ENCODE peak calls at places on chromosome 19, in nine cellular contexts. One of them, this sample, is unnamed.

GRCh38 chr19:48752511-48753365 is at the start of gene FUT1:
- DNase-seq in PC-3: peak; percentile 91
- DNase-seq in GM23338: peak; percentile 98
- DNase-seq in neural progenitor cell: peak; percentile 89
- DNase-seq in OCI-LY7: peak; percentile 75
- DNase-seq in HCT116: peak; percentile 89
- DNase-seq in SK-N-SH: peak; percentile 82
- DNase-seq in GM23248: peak; percentile 39
- DNase-seq in MM.1S: peak; percentile 43
- DNase-seq in this sample: peak; percentile 92

GRCh38 chr19:41649827-41650226 is 23.0 kb upstream of the CEACAM4 start:
- DNase-seq in SK-N-SH: no peak
- DNase-seq in PC-3: peak; percentile 33
- DNase-seq in neural progenitor cell: no peak
- DNase-seq in OCI-LY7: no peak
- DNase-seq in GM23248: no peak
- DNase-seq in GM23338: no peak
- DNase-seq in HCT116: no peak
- DNase-seq in MM.1S: no peak
- DNase-seq in this sample: no peak

GRCh38 chr19:21166436-21166835 is 24.6 kb downstream of the ZNF431 start:
- DNase-seq in OCI-LY7: no peak
- DNase-seq in GM23338: no peak
- DNase-seq in GM23248: no peak
- DNase-seq in PC-3: no peak
- DNase-seq in SK-N-SH: no peak
- DNase-seq in neural progenitor cell: no peak
- DNase-seq in MM.1S: no peak
- DNase-seq in HCT116: no peak
- DNase-seq in this sample: no peak

GRCh38 chr19:15427991-15428471 is 9.2 kb upstream of the AKAP8L start:
- DNase-seq in GM23338: no peak
- DNase-seq in GM23248: no peak
- DNase-seq in SK-N-SH: no peak
- DNase-seq in HCT116: no peak
- DNase-seq in OCI-LY7: no peak
- DNase-seq in PC-3: no peak
- DNase-seq in MM.1S: no peak
- DNase-seq in neural progenitor cell: no peak
- DNase-seq in this sample: no peak

GRCh38 chr19:42193706-42194105 is 23.8 kb downstream of the DEDD2 start:
- DNase-seq in SK-N-SH: no peak
- DNase-seq in neural progenitor cell: no peak
- DNase-seq in HCT116: no peak
- DNase-seq in OCI-LY7: no peak
- DNase-seq in MM.1S: no peak
- DNase-seq in GM23338: no peak
- DNase-seq in GM23248: no peak
- DNase-seq in PC-3: peak; percentile 88
- DNase-seq in this sample: no peak

GRCh38 chr19:40335855-40336700 is 12.1 kb downstream of the C19orf47 start:
- DNase-seq in GM23248: peak; percentile 9
- DNase-seq in MM.1S: no peak
- DNase-seq in OCI-LY7: no peak
- DNase-seq in neural progenitor cell: no peak
- DNase-seq in HCT116: no peak
- DNase-seq in GM23338: no peak
- DNase-seq in SK-N-SH: no peak
- DNase-seq in PC-3: no peak
- DNase-seq in this sample: no peak

GRCh38 chr19:39078436-39079200 is 5.5 kb upstream of the ACP7 start:
- DNase-seq in GM23248: peak; percentile 99
- DNase-seq in PC-3: peak; percentile 95
- DNase-seq in OCI-LY7: no peak
- DNase-seq in HCT116: peak; percentile 98
- DNase-seq in GM23338: no peak
- DNase-seq in SK-N-SH: no peak
- DNase-seq in MM.1S: no peak
- DNase-seq in neural progenitor cell: no peak
- DNase-seq in this sample: no peak

GRCh38 chr19:6059996-6060599 is 50.2 kb downstream of the RFX2 start:
- DNase-seq in neural progenitor cell: no peak
- DNase-seq in OCI-LY7: no peak
- DNase-seq in SK-N-SH: no peak
- DNase-seq in MM.1S: no peak
- DNase-seq in HCT116: no peak
- DNase-seq in GM23248: no peak
- DNase-seq in GM23338: no peak
- DNase-seq in PC-3: no peak
- DNase-seq in this sample: no peak

GRCh38 chr19:46077815-46078167 is 37.0 kb upstream of the IGFL4 start:
- DNase-seq in OCI-LY7: no peak
- DNase-seq in MM.1S: no peak
- DNase-seq in GM23248: no peak
- DNase-seq in PC-3: no peak
- DNase-seq in GM23338: no peak
- DNase-seq in SK-N-SH: no peak
- DNase-seq in HCT116: no peak
- DNase-seq in neural progenitor cell: no peak
- DNase-seq in this sample: no peak

GRCh38 chr19:2627855-2628254 is 74.6 kb downstream of the GNG7 start:
- DNase-seq in SK-N-SH: no peak
- DNase-seq in neural progenitor cell: no peak
- DNase-seq in OCI-LY7: no peak
- DNase-seq in GM23338: no peak
- DNase-seq in MM.1S: no peak
- DNase-seq in GM23248: peak; percentile 56
- DNase-seq in HCT116: no peak
- DNase-seq in PC-3: peak; percentile 60
- DNase-seq in this sample: no peak

GRCh38 chr19:42422576-42423461 is 4.4 kb downstream of the LIPE start:
- DNase-seq in OCI-LY7: peak; percentile 88
- DNase-seq in neural progenitor cell: no peak
- DNase-seq in PC-3: no peak
- DNase-seq in SK-N-SH: peak; percentile 85
- DNase-seq in MM.1S: peak; percentile 51
- DNase-seq in GM23248: no peak
- DNase-seq in GM23338: peak; percentile 61
- DNase-seq in HCT116: no peak
- DNase-seq in this sample: peak; percentile 66

GRCh38 chr19:40928859-40929258 is 46.8 kb upstream of the CYP2A7 start:
- DNase-seq in PC-3: no peak
- DNase-seq in GM23338: no peak
- DNase-seq in GM23248: no peak
- DNase-seq in OCI-LY7: no peak
- DNase-seq in MM.1S: no peak
- DNase-seq in SK-N-SH: no peak
- DNase-seq in HCT116: no peak
- DNase-seq in neural progenitor cell: no peak
- DNase-seq in this sample: peak; percentile 32

GRCh38 chr19:38879400-38879751 is 1.3 kb upstream of the RINL start:
- DNase-seq in GM23338: no peak
- DNase-seq in GM23248: no peak
- DNase-seq in SK-N-SH: peak; percentile 11
- DNase-seq in PC-3: no peak
- DNase-seq in MM.1S: no peak
- DNase-seq in HCT116: no peak
- DNase-seq in neural progenitor cell: no peak
- DNase-seq in OCI-LY7: no peak
- DNase-seq in this sample: peak; percentile 54

GRCh38 chr19:23440791-23441190 is 45.5 kb upstream of the ZNF91 start:
- DNase-seq in GM23248: peak; percentile 6
- DNase-seq in HCT116: no peak
- DNase-seq in OCI-LY7: peak; percentile 41
- DNase-seq in SK-N-SH: peak; percentile 39
- DNase-seq in MM.1S: peak; percentile 12
- DNase-seq in GM23338: peak; percentile 76
- DNase-seq in neural progenitor cell: no peak
- DNase-seq in PC-3: no peak
- DNase-seq in this sample: no peak

GRCh38 chr19:50897612-50898011 is 13.6 kb downstream of the KLK4 start:
- DNase-seq in PC-3: peak; percentile 48
- DNase-seq in OCI-LY7: no peak
- DNase-seq in MM.1S: no peak
- DNase-seq in SK-N-SH: no peak
- DNase-seq in neural progenitor cell: no peak
- DNase-seq in HCT116: no peak
- DNase-seq in GM23248: no peak
- DNase-seq in GM23338: no peak
- DNase-seq in this sample: no peak

DNA sequence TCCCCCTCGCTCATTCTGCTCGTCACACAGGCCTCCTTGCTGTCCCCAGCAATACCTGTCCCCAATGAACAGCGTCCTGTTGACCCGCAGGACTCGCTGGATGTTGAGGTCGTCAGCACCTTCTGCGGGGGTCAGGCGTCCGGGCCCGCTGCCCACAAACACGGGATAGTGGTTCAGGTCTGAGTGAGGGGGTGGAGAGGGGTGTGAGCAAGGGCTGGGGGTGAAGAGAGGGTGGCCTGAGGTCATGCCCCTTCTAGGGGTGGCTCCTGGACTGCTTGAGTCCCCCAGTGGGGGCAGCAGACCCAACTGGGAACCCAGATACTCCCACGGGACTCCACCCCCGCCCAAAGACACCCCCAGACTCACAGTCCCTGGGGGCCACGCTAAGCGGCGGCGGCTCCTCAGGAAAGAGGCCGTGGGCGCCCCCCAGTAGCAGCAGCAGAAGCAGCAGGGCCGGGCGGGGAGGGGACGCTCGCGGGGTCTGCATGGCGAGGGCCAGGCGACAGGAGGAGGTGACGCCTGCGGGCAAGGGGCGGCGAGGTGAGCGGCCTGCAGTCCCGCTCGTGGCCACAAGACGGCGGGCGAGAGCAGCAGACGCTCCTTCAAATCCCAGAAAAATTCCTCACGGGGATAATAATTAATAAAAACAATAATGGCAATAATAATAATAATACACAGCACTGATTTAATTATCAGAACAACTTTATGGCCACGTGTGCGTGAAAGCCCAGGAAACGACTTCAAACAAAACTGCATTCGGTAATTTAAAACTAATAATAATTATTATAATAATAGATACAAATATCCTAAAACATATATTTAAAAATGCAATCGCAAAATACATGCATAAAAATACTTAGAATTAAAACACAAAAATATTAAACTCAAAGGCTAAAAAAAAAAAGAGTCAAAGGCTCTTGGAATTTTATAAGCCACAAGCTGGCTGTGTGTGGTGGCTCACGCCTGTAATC is 1.2 kb downstream of the SEMA6B start:
- DNase-seq in MM.1S: peak; percentile 34
- DNase-seq in GM23338: peak; percentile 67
- DNase-seq in SK-N-SH: peak; percentile 83
- DNase-seq in PC-3: peak; percentile 62
- DNase-seq in neural progenitor cell: peak; percentile 67
- DNase-seq in OCI-LY7: peak; percentile 30
- DNase-seq in GM23248: peak; percentile 45
- DNase-seq in HCT116: no peak
- DNase-seq in this sample: peak; percentile 52
- TF ChIP-seq EZH2phosphoT487 in MM.1S: no peak
- TF ChIP-seq EZH2phosphoT487 in GM23338: no peak
- TF ChIP-seq EZH2phosphoT487 in SK-N-SH: no peak
- TF ChIP-seq EZH2phosphoT487 in PC-3: no peak
- TF ChIP-seq EZH2phosphoT487 in neural progenitor cell: no peak
- TF ChIP-seq EZH2phosphoT487 in OCI-LY7: no peak
- TF ChIP-seq EZH2phosphoT487 in GM23248: no peak
- TF ChIP-seq EZH2phosphoT487 in HCT116: no peak
- TF ChIP-seq EZH2phosphoT487 in this sample: no peak

GRCh38 chr19:18815673-18816072 is 16.1 kb upstream of the UPF1 start:
- DNase-seq in HCT116: no peak
- DNase-seq in MM.1S: no peak
- DNase-seq in neural progenitor cell: no peak
- DNase-seq in GM23338: no peak
- DNase-seq in PC-3: no peak
- DNase-seq in SK-N-SH: no peak
- DNase-seq in OCI-LY7: no peak
- DNase-seq in GM23248: no peak
- DNase-seq in this sample: no peak

GRCh38 chr19:18817574-18817973 is 14.2 kb upstream of the UPF1 start:
- DNase-seq in GM23248: no peak
- DNase-seq in HCT116: no peak
- DNase-seq in neural progenitor cell: no peak
- DNase-seq in SK-N-SH: no peak
- DNase-seq in MM.1S: no peak
- DNase-seq in PC-3: no peak
- DNase-seq in OCI-LY7: no peak
- DNase-seq in GM23338: no peak
- DNase-seq in this sample: no peak

GRCh38 chr19:18809149-18809978 is 18.3 kb upstream of the COMP start:
- DNase-seq in SK-N-SH: no peak
- DNase-seq in HCT116: no peak
- DNase-seq in neural progenitor cell: no peak
- DNase-seq in GM23338: no peak
- DNase-seq in GM23248: peak; percentile 92
- DNase-seq in PC-3: peak; percentile 38
- DNase-seq in MM.1S: no peak
- DNase-seq in OCI-LY7: no peak
- DNase-seq in this sample: peak; percentile 57

DNA sequence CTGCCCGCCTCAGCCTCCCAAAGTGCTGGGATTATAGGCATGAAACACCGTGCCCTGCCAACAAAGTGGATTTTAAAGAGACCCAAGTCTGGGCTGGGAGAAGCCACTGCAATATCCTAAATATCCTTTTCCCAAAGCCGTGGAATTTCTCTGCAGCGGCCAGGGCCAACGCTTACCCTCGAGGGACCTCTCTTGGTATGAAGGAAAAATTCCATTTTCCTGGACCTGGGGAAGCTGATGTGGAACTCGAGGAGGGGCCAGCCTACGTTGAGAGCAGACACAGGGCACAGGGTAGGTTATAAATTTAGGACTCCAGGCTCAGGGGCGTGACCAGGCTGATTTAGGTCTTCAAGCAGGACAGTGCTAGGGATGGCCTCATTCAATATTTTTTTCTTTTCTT is 17.7 kb upstream of the UPF1 start:
- DNase-seq in PC-3: no peak
- DNase-seq in OCI-LY7: no peak
- DNase-seq in MM.1S: no peak
- DNase-seq in GM23248: peak; percentile 62
- DNase-seq in GM23338: no peak
- DNase-seq in neural progenitor cell: no peak
- DNase-seq in HCT116: no peak
- DNase-seq in SK-N-SH: no peak
- DNase-seq in this sample: no peak
- TF ChIP-seq EZH2phosphoT487 in PC-3: no peak
- TF ChIP-seq EZH2phosphoT487 in OCI-LY7: no peak
- TF ChIP-seq EZH2phosphoT487 in MM.1S: no peak
- TF ChIP-seq EZH2phosphoT487 in GM23248: no peak
- TF ChIP-seq EZH2phosphoT487 in GM23338: no peak
- TF ChIP-seq EZH2phosphoT487 in neural progenitor cell: no peak
- TF ChIP-seq EZH2phosphoT487 in HCT116: no peak
- TF ChIP-seq EZH2phosphoT487 in SK-N-SH: no peak
- TF ChIP-seq EZH2phosphoT487 in this sample: no peak

GRCh38 chr19:47267350-47267759 is 7.3 kb upstream of the INAFM1 start:
- DNase-seq in SK-N-SH: no peak
- DNase-seq in OCI-LY7: no peak
- DNase-seq in GM23248: no peak
- DNase-seq in PC-3: no peak
- DNase-seq in neural progenitor cell: no peak
- DNase-seq in MM.1S: no peak
- DNase-seq in HCT116: no peak
- DNase-seq in GM23338: no peak
- DNase-seq in this sample: no peak
- TF ChIP-seq EZH2phosphoT487 in SK-N-SH: no peak
- TF ChIP-seq EZH2phosphoT487 in OCI-LY7: no peak
- TF ChIP-seq EZH2phosphoT487 in GM23248: no peak
- TF ChIP-seq EZH2phosphoT487 in PC-3: no peak
- TF ChIP-seq EZH2phosphoT487 in neural progenitor cell: no peak
- TF ChIP-seq EZH2phosphoT487 in MM.1S: no peak
- TF ChIP-seq EZH2phosphoT487 in HCT116: no peak
- TF ChIP-seq EZH2phosphoT487 in GM23338: no peak
- TF ChIP-seq EZH2phosphoT487 in this sample: no peak

GRCh38 chr19:55600336-55601028 is 394 bp downstream of the ZNF524 start:
- DNase-seq in SK-N-SH: peak; percentile 89
- DNase-seq in GM23338: peak; percentile 94
- DNase-seq in OCI-LY7: peak; percentile 93
- DNase-seq in neural progenitor cell: peak; percentile 96
- DNase-seq in PC-3: no peak
- DNase-seq in GM23248: peak; percentile 65
- DNase-seq in MM.1S: no peak
- DNase-seq in HCT116: no peak
- DNase-seq in this sample: peak; percentile 89
- TF ChIP-seq EZH2phosphoT487 in SK-N-SH: no peak
- TF ChIP-seq EZH2phosphoT487 in GM23338: no peak
- TF ChIP-seq EZH2phosphoT487 in OCI-LY7: no peak
- TF ChIP-seq EZH2phosphoT487 in neural progenitor cell: no peak
- TF ChIP-seq EZH2phosphoT487 in PC-3: no peak
- TF ChIP-seq EZH2phosphoT487 in GM23248: no peak
- TF ChIP-seq EZH2phosphoT487 in MM.1S: no peak
- TF ChIP-seq EZH2phosphoT487 in HCT116: no peak
- TF ChIP-seq EZH2phosphoT487 in this sample: no peak

This sample was measured in hepatocyte.